ENCODE peak calls at places on chromosomes 11 and 22, in ten cellular contexts. Z is glutamatergic neuron, E is choroid plexus epithelial cell, Q is GM12865, K is tibial nerve, V is body of pancreas, B is HFF-Myc, S is GM12878, H is astrocyte of the spinal cord, R is WTC11. I is an unnamed sample.

GRCh38 chr11:72582206-72583176 is 91.7 kb downstream of the PDE2A start:
- DNase-seq in Z (peak; percentile 8), E (no peak), Q (no peak), K (no peak), V (no peak), B (no peak), S (no peak), H (no peak), R (no peak), I (no peak)

GRCh38 chr22:12601870-12602779 is 2925.9 kb upstream of the OR11H1 start:
- DNase-seq in Z (peak; percentile 9), E (no peak), Q (no peak), K (no peak), V (no peak), B (no peak), S (no peak), H (no peak), R (no peak), I (no peak)

GRCh38 chr22:20656902-20657836 is 116.7 kb upstream of the SERPIND1 start:
- DNase-seq in Z (no peak), E (peak; percentile 5), Q (no peak), K (no peak), V (no peak), B (no peak), S (no peak), H (no peak), R (no peak), I (no peak)

GRCh38 chr22:44127353-44127752 is 53.4 kb upstream of the PARVG start:
- DNase-seq in Z (no peak), E (peak; percentile 47), Q (no peak), K (peak; percentile 12), V (peak; percentile 36), B (no peak), S (no peak), H (no peak), R (no peak), I (no peak)

GRCh38 chr11:30735946-30736345 is 149.8 kb upstream of the MPPED2 start:
- DNase-seq in Z (no peak), E (no peak), Q (no peak), K (no peak), V (no peak), B (no peak), S (no peak), H (no peak), R (no peak), I (no peak)

GRCh38 chr11:78081583-78081982 is 1.9 kb upstream of the NDUFC2 start:
- DNase-seq in Z (no peak), E (no peak), Q (no peak), K (no peak), V (no peak), B (no peak), S (no peak), H (no peak), R (no peak), I (no peak)

GRCh38 chr11:23688835-23689234 is 808.0 kb upstream of the LUZP2 start:
- DNase-seq in Z (no peak), E (peak; percentile 84), Q (no peak), K (no peak), V (no peak), B (peak; percentile 14), S (no peak), H (peak; percentile 72), R (no peak), I (no peak)

GRCh38 chr22:40594924-40595323 is 41.6 kb downstream of the MRTFA start:
- DNase-seq in Z (no peak), E (no peak), Q (no peak), K (no peak), V (no peak), B (no peak), S (no peak), H (no peak), R (no peak), I (no peak)

GRCh38 chr11:95451261-95451660 is 220.3 kb upstream of the SESN3 start:
- DNase-seq in Z (no peak), E (peak; percentile 17), Q (no peak), K (no peak), V (no peak), B (no peak), S (no peak), H (no peak), R (no peak), I (no peak)

GRCh38 chr11:47415949-47416472 is 7.6 kb downstream of the SLC39A13 start:
- DNase-seq in Z (no peak), E (peak; percentile 95), Q (no peak), K (peak; percentile 75), V (peak; percentile 82), B (peak; percentile 91), S (no peak), H (peak; percentile 94), R (no peak), I (no peak)

DNA sequence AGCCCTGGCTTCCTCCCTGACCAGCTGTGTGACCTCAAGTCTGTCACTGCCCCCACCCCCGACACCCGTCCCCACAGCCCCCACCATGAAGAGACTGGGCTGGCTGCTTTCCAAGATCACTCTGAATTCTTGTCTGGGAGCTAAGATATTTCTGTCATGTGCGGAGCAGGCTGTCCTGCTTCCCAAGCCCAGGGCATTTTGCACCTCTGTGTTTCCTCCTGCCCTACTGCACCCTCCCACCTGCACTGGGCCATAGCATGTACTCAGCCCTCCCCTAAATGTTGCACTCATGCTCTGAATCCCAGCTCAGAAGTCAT is 30.3 kb upstream of the MYEOV start:
- DNase-seq in Z (no peak), E (no peak), Q (no peak), K (no peak), V (no peak), B (no peak), S (no peak), H (no peak), R (no peak), I (no peak)
- TF ChIP-seq CTCF in Z (no peak), E (no peak), Q (no peak), K (no peak), V (no peak), B (no peak), S (no peak), H (no peak), R (no peak), I (no peak)

DNA sequence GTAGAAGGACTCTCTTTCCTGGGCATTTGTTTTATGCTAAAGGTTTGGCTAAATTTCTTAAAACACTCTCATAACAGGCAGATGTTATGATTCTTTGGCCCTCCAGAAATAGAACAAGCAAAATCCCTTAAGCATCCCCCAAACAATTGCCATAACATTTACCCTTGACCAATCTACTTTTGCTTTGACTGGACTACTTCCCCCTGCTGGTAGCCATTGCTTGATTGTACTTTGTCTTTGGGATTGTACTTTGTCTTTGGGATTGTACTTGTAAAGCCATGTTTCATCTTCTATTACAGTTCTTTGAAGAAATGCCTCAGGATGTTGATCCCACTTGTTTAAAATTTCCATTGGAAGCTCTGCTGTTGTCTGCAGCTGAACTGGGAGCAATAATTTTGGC is 53.3 kb upstream of the GLYAT start:
- DNase-seq in Z (no peak), E (no peak), Q (peak; percentile 35), K (no peak), V (no peak), B (no peak), S (no peak), H (no peak), R (no peak), I (no peak)
- TF ChIP-seq CTCF in Z (no peak), E (no peak), Q (peak; percentile 23), K (no peak), V (no peak), B (peak; percentile 31), S (peak; percentile 27), H (no peak), R (no peak), I (no peak)

GRCh38 chr11:11025087-11025486 is 167.2 kb upstream of the ZBED5 start:
- DNase-seq in Z (no peak), E (no peak), Q (no peak), K (no peak), V (no peak), B (no peak), S (no peak), H (peak; percentile 42), R (no peak), I (no peak)

GRCh38 chr11:11020747-11021149 is 162.9 kb upstream of the ZBED5 start:
- DNase-seq in Z (no peak), E (no peak), Q (no peak), K (no peak), V (no peak), B (no peak), S (no peak), H (no peak), R (no peak), I (no peak)

GRCh38 chr11:11020219-11020726 is 162.4 kb upstream of the ZBED5 start:
- DNase-seq in Z (no peak), E (no peak), Q (no peak), K (no peak), V (no peak), B (no peak), S (no peak), H (no peak), R (no peak), I (no peak)

GRCh38 chr11:11027271-11027670 is 169.4 kb upstream of the ZBED5 start:
- DNase-seq in Z (no peak), E (peak; percentile 63), Q (no peak), K (no peak), V (no peak), B (no peak), S (no peak), H (peak; percentile 61), R (no peak), I (no peak)

GRCh38 chr11:11022126-11022730 is 164.4 kb upstream of the ZBED5 start:
- DNase-seq in Z (no peak), E (peak; percentile 57), Q (peak; percentile 24), K (peak; percentile 43), V (peak; percentile 23), B (no peak), S (no peak), H (peak; percentile 29), R (no peak), I (no peak)
- TF ChIP-seq CTCF in Z (peak; percentile 58), E (peak; percentile 54), Q (peak; percentile 21), K (peak; percentile 40), V (no peak), B (no peak), S (peak; percentile 20), H (peak; percentile 45), R (no peak), I (peak; percentile 47)

DNA sequence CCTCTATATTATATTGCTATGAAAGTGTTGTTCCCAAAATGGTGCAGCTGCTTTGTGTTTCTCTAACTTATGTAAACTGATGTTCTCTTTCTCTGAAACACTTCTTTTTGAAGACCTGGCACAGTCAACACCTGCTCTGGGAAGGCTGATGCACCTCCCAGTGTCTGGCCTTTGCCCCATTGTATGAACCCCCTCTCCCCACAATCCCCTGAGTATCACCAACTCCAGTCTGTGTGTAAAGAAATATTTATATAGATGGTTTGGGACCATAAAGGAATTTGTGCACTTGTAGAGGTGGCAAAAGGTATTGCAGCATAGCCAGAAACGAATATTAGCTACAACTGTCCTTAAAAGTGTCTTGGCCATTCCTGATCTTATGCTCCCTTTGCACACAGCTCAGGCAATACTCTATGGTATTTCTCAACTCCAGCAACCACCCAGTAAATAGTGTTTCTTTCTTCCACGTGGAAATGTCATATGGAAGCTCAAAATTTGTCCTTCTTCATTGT is 365.2 kb upstream of the DDI1 start:
- DNase-seq in Z (no peak), E (no peak), Q (no peak), K (no peak), V (no peak), B (no peak), S (no peak), H (no peak), R (no peak), I (no peak)
- TF ChIP-seq CTCF in Z (peak; percentile 28), E (no peak), Q (peak; percentile 20), K (no peak), V (no peak), B (peak; percentile 8), S (peak; percentile 22), H (peak; percentile 7), R (no peak), I (peak; percentile 47)